ENCODE peak calls at places on chromosome 13, in nine cellular contexts. Q, G, D, L, E, I, K, T and M are unnamed samples.

GRCh38 chr13:35512271-35512920 is 35.9 kb upstream of the MAB21L1 start:
- DNase-seq in Q (peak; percentile 1), G (no peak), D (peak; percentile 63), L (peak; percentile 20), E (no peak), I (no peak), K (peak; percentile 96), T (no peak), M (no peak)

GRCh38 chr13:38338089-38338488 is 11.6 kb upstream of the UFM1 start:
- DNase-seq in Q (no peak), G (no peak), D (no peak), L (no peak), E (no peak), I (no peak), K (no peak), T (no peak), M (no peak)

GRCh38 chr13:84479656-84480055 is 597.4 kb upstream of the SLITRK1 start:
- DNase-seq in Q (no peak), G (no peak), D (no peak), L (no peak), E (no peak), I (no peak), K (peak; percentile 60), T (no peak), M (no peak)

GRCh38 chr13:80145291-80145690 is 195.6 kb downstream of the SPRY2 start:
- DNase-seq in Q (no peak), G (no peak), D (no peak), L (no peak), E (no peak), I (no peak), K (no peak), T (no peak), M (no peak)

GRCh38 chr13:82330499-82330898 is 1551.8 kb downstream of the SLITRK1 start:
- DNase-seq in Q (peak; percentile 1), G (no peak), D (no peak), L (no peak), E (no peak), I (no peak), K (no peak), T (no peak), M (no peak)

GRCh38 chr13:46648166-46648607 is 95.2 kb downstream of the LRCH1 start:
- DNase-seq in Q (peak; percentile 10), G (peak; percentile 61), D (no peak), L (no peak), E (no peak), I (peak; percentile 49), K (peak; percentile 21), T (no peak), M (peak; percentile 64)

GRCh38 chr13:110012102-110012739 is 225.8 kb upstream of the IRS2 start:
- DNase-seq in Q (no peak), G (peak; percentile 98), D (peak; percentile 60), L (peak; percentile 50), E (no peak), I (no peak), K (peak; percentile 98), T (no peak), M (no peak)

GRCh38 chr13:44746690-44747089 is 170.6 kb upstream of the TSC22D1 start:
- DNase-seq in Q (no peak), G (no peak), D (no peak), L (no peak), E (no peak), I (no peak), K (no peak), T (no peak), M (no peak)

GRCh38 chr13:28031929-28032328 is 43.4 kb upstream of the URAD start:
- DNase-seq in Q (no peak), G (no peak), D (no peak), L (no peak), E (no peak), I (no peak), K (no peak), T (no peak), M (no peak)